ENCODE peak calls at places on chromosome 2, in seven cellular contexts. One of them, this sample, is unnamed.
A peak's percentile ranks its signal among the peaks of the same experiment; 100 is the strongest.

GRCh38 chr2:216736326-216736725 is 41.0 kb upstream of the IGFBP5 start:
- DNase-seq in body of pancreas: no peak
- DNase-seq in HCT116: no peak
- DNase-seq in cardiac muscle cell: no peak
- DNase-seq in HepG2: no peak
- DNase-seq in HL-60: no peak
- DNase-seq in brain microvascular endothelial cell: no peak
- DNase-seq in this sample: no peak

GRCh38 chr2:204825054-204825453 is 279.8 kb downstream of the PARD3B start:
- DNase-seq in brain microvascular endothelial cell: peak; percentile 28
- DNase-seq in cardiac muscle cell: no peak
- DNase-seq in HL-60: no peak
- DNase-seq in HepG2: no peak
- DNase-seq in body of pancreas: no peak
- DNase-seq in HCT116: no peak
- DNase-seq in this sample: no peak

GRCh38 chr2:3075941-3076340 is 301.7 kb downstream of the EIPR1 start:
- DNase-seq in HepG2: no peak
- DNase-seq in HCT116: no peak
- DNase-seq in brain microvascular endothelial cell: no peak
- DNase-seq in cardiac muscle cell: no peak
- DNase-seq in HL-60: no peak
- DNase-seq in body of pancreas: no peak
- DNase-seq in this sample: no peak

GRCh38 chr2:69134546-69134945 is 121.6 kb downstream of the ANTXR1 start:
- DNase-seq in cardiac muscle cell: peak; percentile 9
- DNase-seq in body of pancreas: no peak
- DNase-seq in HepG2: no peak
- DNase-seq in HL-60: no peak
- DNase-seq in HCT116: no peak
- DNase-seq in brain microvascular endothelial cell: no peak
- DNase-seq in this sample: no peak

GRCh38 chr2:151730242-151730975 is 3.9 kb downstream of the NEB start:
- DNase-seq in cardiac muscle cell: no peak
- DNase-seq in brain microvascular endothelial cell: peak; percentile 20
- DNase-seq in HepG2: no peak
- DNase-seq in body of pancreas: no peak
- DNase-seq in HL-60: no peak
- DNase-seq in HCT116: no peak
- DNase-seq in this sample: no peak

GRCh38 chr2:128329607-128330006 is 10.9 kb upstream of the HS6ST1 start:
- DNase-seq in cardiac muscle cell: no peak
- DNase-seq in HCT116: no peak
- DNase-seq in brain microvascular endothelial cell: no peak
- DNase-seq in HepG2: no peak
- DNase-seq in body of pancreas: no peak
- DNase-seq in HL-60: no peak
- DNase-seq in this sample: no peak

GRCh38 chr2:105675841-105676240 is 68.9 kb upstream of the NCK2 start:
- DNase-seq in HL-60: no peak
- DNase-seq in body of pancreas: no peak
- DNase-seq in HepG2: no peak
- DNase-seq in cardiac muscle cell: no peak
- DNase-seq in brain microvascular endothelial cell: no peak
- DNase-seq in HCT116: no peak
- DNase-seq in this sample: no peak

GRCh38 chr2:202172439-202173191 is 65.8 kb downstream of the SUMO1 start:
- DNase-seq in HepG2: no peak
- DNase-seq in HCT116: no peak
- DNase-seq in HL-60: no peak
- DNase-seq in body of pancreas: peak; percentile 7
- DNase-seq in cardiac muscle cell: no peak
- DNase-seq in brain microvascular endothelial cell: no peak
- DNase-seq in this sample: no peak

GRCh38 chr2:235979753-235980459 is 188.3 kb downstream of the GBX2 start:
- DNase-seq in brain microvascular endothelial cell: no peak
- DNase-seq in HepG2: no peak
- DNase-seq in cardiac muscle cell: peak; percentile 17
- DNase-seq in HL-60: no peak
- DNase-seq in HCT116: no peak
- DNase-seq in body of pancreas: no peak
- DNase-seq in this sample: no peak

GRCh38 chr2:73993376-73993775 is 8.7 kb downstream of the TET3 start:
- DNase-seq in HL-60: no peak
- DNase-seq in body of pancreas: no peak
- DNase-seq in cardiac muscle cell: no peak
- DNase-seq in HepG2: no peak
- DNase-seq in HCT116: no peak
- DNase-seq in brain microvascular endothelial cell: no peak
- DNase-seq in this sample: no peak

GRCh38 chr2:70616168-70616694 is 62.6 kb upstream of the TGFA start:
- DNase-seq in cardiac muscle cell: no peak
- DNase-seq in HepG2: no peak
- DNase-seq in body of pancreas: no peak
- DNase-seq in brain microvascular endothelial cell: no peak
- DNase-seq in HL-60: no peak
- DNase-seq in HCT116: no peak
- DNase-seq in this sample: no peak

GRCh38 chr2:111161971-111162370 is 41.3 kb downstream of the BCL2L11 start:
- DNase-seq in brain microvascular endothelial cell: no peak
- DNase-seq in HepG2: no peak
- DNase-seq in HCT116: no peak
- DNase-seq in body of pancreas: peak; percentile 83
- DNase-seq in cardiac muscle cell: no peak
- DNase-seq in HL-60: no peak
- DNase-seq in this sample: no peak

GRCh38 chr2:15603948-15604347 is 12.3 kb downstream of the DDX1 start:
- DNase-seq in cardiac muscle cell: no peak
- DNase-seq in brain microvascular endothelial cell: no peak
- DNase-seq in body of pancreas: no peak
- DNase-seq in HL-60: no peak
- DNase-seq in HepG2: no peak
- DNase-seq in HCT116: no peak
- DNase-seq in this sample: no peak

GRCh38 chr2:215460682-215461081 is 24.8 kb upstream of the FN1 start:
- DNase-seq in HepG2: peak; percentile 89
- DNase-seq in brain microvascular endothelial cell: peak; percentile 91
- DNase-seq in body of pancreas: no peak
- DNase-seq in HL-60: no peak
- DNase-seq in HCT116: no peak
- DNase-seq in cardiac muscle cell: no peak
- DNase-seq in this sample: no peak

GRCh38 chr2:190530211-190530639 is 4.3 kb downstream of the NEMP2 start:
- DNase-seq in cardiac muscle cell: no peak
- DNase-seq in brain microvascular endothelial cell: peak; percentile 78
- DNase-seq in HCT116: no peak
- DNase-seq in HepG2: peak; percentile 46
- DNase-seq in body of pancreas: no peak
- DNase-seq in HL-60: no peak
- DNase-seq in this sample: no peak

DNA sequence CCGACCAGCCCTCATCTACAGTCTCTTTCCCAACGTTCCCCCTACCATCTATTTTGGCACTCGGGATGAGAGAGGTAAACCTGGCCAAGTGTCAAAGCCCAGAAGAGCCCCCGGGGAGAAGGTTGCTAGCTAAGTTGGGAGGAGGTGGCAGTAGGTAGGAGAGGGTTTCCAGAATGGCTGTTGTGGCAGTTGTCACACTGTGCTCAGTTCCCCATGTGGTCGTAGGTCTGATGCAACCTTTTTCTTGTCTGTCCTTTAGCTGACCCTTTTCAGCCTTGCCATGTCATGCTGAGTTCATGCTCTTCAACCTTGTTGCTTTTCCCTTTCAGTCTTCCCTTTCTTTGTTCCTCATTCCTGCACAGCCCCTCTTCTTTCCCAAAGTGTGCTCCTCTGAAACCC is 34.5 kb downstream of the TTLL4 start:
- DNase-seq in brain microvascular endothelial cell: no peak
- DNase-seq in HCT116: no peak
- DNase-seq in HepG2: peak; percentile 88
- DNase-seq in body of pancreas: peak; percentile 54
- DNase-seq in cardiac muscle cell: no peak
- DNase-seq in HL-60: peak; percentile 91
- DNase-seq in this sample: no peak
- H3K27ac ChIP-seq in brain microvascular endothelial cell: no peak overlapping the region
- H3K27ac ChIP-seq in HCT116: no peak overlapping the region
- H3K27ac ChIP-seq in HepG2: peak overlapping the region; percentile 95
- H3K27ac ChIP-seq in body of pancreas: peak overlapping the region; percentile 32
- H3K27ac ChIP-seq in cardiac muscle cell: no peak overlapping the region
- H3K27ac ChIP-seq in HL-60: peak overlapping the region; percentile 84
- H3K27ac ChIP-seq in this sample: no peak overlapping the region

DNA sequence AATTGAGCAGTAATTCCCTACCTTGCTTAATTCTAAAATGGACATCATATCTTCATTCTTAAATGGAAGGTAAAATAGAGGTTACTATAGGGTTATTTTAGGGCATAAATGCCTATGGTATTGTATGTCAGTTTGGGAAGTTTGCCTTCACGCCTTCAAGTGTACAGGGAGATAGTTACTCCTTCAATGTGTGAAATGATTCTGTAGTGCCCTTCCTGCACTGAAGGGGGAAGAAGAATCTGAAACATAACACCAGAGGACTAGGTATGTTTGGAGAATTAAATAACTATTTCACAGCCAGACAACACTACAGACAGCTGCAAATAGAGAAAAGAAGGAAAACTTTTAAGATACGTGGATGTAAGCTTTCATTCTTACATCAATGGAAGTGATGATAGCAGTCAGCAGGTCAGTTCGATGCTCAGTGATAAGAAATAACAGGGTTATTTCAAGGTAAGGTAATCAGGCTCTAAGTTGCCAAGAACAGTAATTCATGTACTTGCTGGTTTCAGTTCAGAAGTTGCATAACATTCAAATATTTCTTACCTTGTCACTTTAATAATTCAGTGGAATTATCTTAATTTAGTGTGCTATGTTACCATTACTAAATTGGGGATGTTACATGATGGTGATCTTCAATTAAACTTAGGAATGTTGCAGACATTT is 4.0 kb downstream of the PKP4 start:
- DNase-seq in HCT116: no peak
- DNase-seq in cardiac muscle cell: peak; percentile 23
- DNase-seq in body of pancreas: no peak
- DNase-seq in brain microvascular endothelial cell: no peak
- DNase-seq in HL-60: no peak
- DNase-seq in HepG2: peak; percentile 14
- DNase-seq in this sample: no peak
- TF ChIP-seq CTCF in HCT116: no peak
- TF ChIP-seq CTCF in cardiac muscle cell: peak; percentile 33
- TF ChIP-seq CTCF in body of pancreas: no peak
- TF ChIP-seq CTCF in brain microvascular endothelial cell: no peak
- TF ChIP-seq CTCF in HL-60: no peak
- TF ChIP-seq CTCF in HepG2: peak; percentile 20
- TF ChIP-seq CTCF in this sample: no peak

DNA sequence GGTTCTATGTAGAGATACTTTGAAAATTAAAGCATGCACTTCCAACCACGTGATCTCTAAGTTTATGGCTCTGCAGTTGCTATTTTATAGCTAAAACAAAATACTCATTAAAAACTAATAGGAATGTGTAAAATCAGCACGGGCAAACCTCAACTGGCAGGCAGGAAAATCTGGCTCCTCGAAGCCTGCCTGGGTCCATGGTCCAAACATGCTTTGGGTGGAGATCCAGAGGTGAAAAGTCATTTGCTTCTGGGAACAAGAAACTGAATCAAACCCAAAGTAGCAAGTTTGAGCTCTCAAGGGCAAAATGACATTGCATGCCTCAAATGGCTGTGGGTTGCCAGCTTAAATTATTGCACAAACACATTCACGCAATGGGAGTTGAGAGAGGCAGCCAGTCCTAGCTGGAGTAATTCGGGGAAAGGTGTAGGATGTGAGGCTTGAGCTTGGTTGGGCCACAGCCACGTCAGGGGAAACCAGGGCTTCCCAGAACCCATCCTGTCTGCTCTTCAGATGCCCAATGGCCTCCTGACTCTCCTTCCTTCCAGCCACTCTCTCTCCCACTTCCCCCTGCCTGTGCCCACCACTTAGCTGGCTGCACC is 75.2 kb upstream of the LCLAT1 start:
- DNase-seq in HCT116: no peak
- DNase-seq in HepG2: no peak
- DNase-seq in body of pancreas: no peak
- DNase-seq in brain microvascular endothelial cell: no peak
- DNase-seq in HL-60: no peak
- DNase-seq in cardiac muscle cell: no peak
- DNase-seq in this sample: no peak
- H3K27ac ChIP-seq in HCT116: no peak overlapping the region
- H3K27ac ChIP-seq in HepG2: no peak overlapping the region
- H3K27ac ChIP-seq in body of pancreas: no peak overlapping the region
- H3K27ac ChIP-seq in brain microvascular endothelial cell: no peak overlapping the region
- H3K27ac ChIP-seq in HL-60: no peak overlapping the region
- H3K27ac ChIP-seq in cardiac muscle cell: no peak overlapping the region
- H3K27ac ChIP-seq in this sample: no peak overlapping the region

DNA sequence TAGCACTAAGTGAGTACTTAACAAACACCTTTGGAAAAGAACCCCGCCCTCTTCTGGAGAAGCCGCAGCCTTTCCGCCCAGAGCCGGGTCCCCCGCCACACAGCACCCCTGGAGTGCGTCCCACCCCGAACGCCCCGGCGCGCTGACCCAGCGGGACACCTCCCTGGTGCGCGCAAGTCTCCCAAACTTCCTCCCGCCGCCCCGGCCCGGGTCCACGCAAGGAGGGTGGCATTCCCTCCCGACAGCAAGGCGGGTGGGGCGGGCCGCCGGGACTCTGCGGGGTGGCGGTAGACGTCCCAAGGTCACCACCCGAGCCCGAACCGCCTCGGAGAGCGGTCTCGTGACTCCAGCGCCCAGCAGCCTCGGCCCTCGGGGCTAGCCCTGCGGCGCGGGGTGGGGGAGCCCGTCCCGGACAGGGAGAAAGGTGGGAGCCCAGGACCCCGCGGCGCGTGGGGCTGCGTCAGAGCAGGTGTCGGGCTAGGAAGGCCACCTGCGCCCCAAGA is 598 bp downstream of the CCDC93 start:
- DNase-seq in HCT116: no peak
- DNase-seq in HepG2: peak; percentile 44
- DNase-seq in brain microvascular endothelial cell: no peak
- DNase-seq in cardiac muscle cell: peak; percentile 63
- DNase-seq in HL-60: peak; percentile 26
- DNase-seq in body of pancreas: peak; percentile 63
- DNase-seq in this sample: peak; percentile 55
- TF ChIP-seq CTCF in HCT116: peak; percentile 5
- TF ChIP-seq CTCF in HepG2: peak; percentile 52
- TF ChIP-seq CTCF in brain microvascular endothelial cell: no peak
- TF ChIP-seq CTCF in cardiac muscle cell: no peak
- TF ChIP-seq CTCF in HL-60: no peak
- TF ChIP-seq CTCF in body of pancreas: no peak
- TF ChIP-seq CTCF in this sample: no peak

GRCh38 chr2:8174641-8175257 is 507.1 kb upstream of the ID2 start:
- DNase-seq in HepG2: no peak
- DNase-seq in body of pancreas: no peak
- DNase-seq in HCT116: no peak
- DNase-seq in cardiac muscle cell: no peak
- DNase-seq in HL-60: no peak
- DNase-seq in brain microvascular endothelial cell: no peak
- DNase-seq in this sample: no peak
- H3K27ac ChIP-seq in HepG2: no peak overlapping the region
- H3K27ac ChIP-seq in body of pancreas: no peak overlapping the region
- H3K27ac ChIP-seq in HCT116: no peak overlapping the region
- H3K27ac ChIP-seq in cardiac muscle cell: no peak overlapping the region
- H3K27ac ChIP-seq in HL-60: no peak overlapping the region
- H3K27ac ChIP-seq in brain microvascular endothelial cell: no peak overlapping the region
- H3K27ac ChIP-seq in this sample: no peak overlapping the region

GRCh38 chr2:33765122-33765521 is 166.0 kb upstream of the FAM98A start:
- DNase-seq in HCT116: no peak
- DNase-seq in HepG2: no peak
- DNase-seq in cardiac muscle cell: peak; percentile 68
- DNase-seq in body of pancreas: peak; percentile 3
- DNase-seq in HL-60: no peak
- DNase-seq in brain microvascular endothelial cell: no peak
- DNase-seq in this sample: no peak
- TF ChIP-seq CTCF in HCT116: no peak
- TF ChIP-seq CTCF in HepG2: no peak
- TF ChIP-seq CTCF in cardiac muscle cell: no peak
- TF ChIP-seq CTCF in body of pancreas: no peak
- TF ChIP-seq CTCF in HL-60: no peak
- TF ChIP-seq CTCF in brain microvascular endothelial cell: no peak
- TF ChIP-seq CTCF in this sample: no peak

This sample was measured in testis.